ENCODE peak calls at places on chromosomes 1 and 21, in nine cellular contexts. One of them, this sample, is unnamed.

GRCh38 chr1:244239261-244239770 is 188.2 kb downstream of the ZBTB18 start:
- DNase-seq in CD4-positive, CD25-positive, alpha-beta regulatory T cell: no peak
- DNase-seq in hypothalamus: no peak
- DNase-seq in effector memory CD8-positive, alpha-beta T cell: no peak
- DNase-seq in tibial artery: no peak
- DNase-seq in NCI-H510A treated with DMSO at 0.1 percent for 48 hours: peak
- DNase-seq in iris pigment epithelial cell: peak
- DNase-seq in NCI-H2107: peak
- DNase-seq in HT1080: no peak
- DNase-seq in this sample: no peak

GRCh38 chr1:147892731-147893214 is 9.8 kb upstream of the GJA8 start:
- DNase-seq in effector memory CD8-positive, alpha-beta T cell: peak
- DNase-seq in CD4-positive, CD25-positive, alpha-beta regulatory T cell: peak
- DNase-seq in hypothalamus: no peak
- DNase-seq in NCI-H2107: peak
- DNase-seq in HT1080: peak
- DNase-seq in tibial artery: no peak
- DNase-seq in NCI-H510A treated with DMSO at 0.1 percent for 48 hours: peak
- DNase-seq in iris pigment epithelial cell: peak
- DNase-seq in this sample: peak

GRCh38 chr1:7300893-7301292 is 470.2 kb upstream of the VAMP3 start:
- DNase-seq in HT1080: peak
- DNase-seq in iris pigment epithelial cell: peak
- DNase-seq in effector memory CD8-positive, alpha-beta T cell: no peak
- DNase-seq in NCI-H510A treated with DMSO at 0.1 percent for 48 hours: no peak
- DNase-seq in NCI-H2107: no peak
- DNase-seq in tibial artery: no peak
- DNase-seq in CD4-positive, CD25-positive, alpha-beta regulatory T cell: no peak
- DNase-seq in hypothalamus: no peak
- DNase-seq in this sample: no peak

GRCh38 chr1:161200421-161200991 is 1.7 kb upstream of the ADAMTS4 start:
- DNase-seq in effector memory CD8-positive, alpha-beta T cell: no peak
- DNase-seq in tibial artery: no peak
- DNase-seq in hypothalamus: no peak
- DNase-seq in NCI-H510A treated with DMSO at 0.1 percent for 48 hours: no peak
- DNase-seq in HT1080: peak
- DNase-seq in iris pigment epithelial cell: no peak
- DNase-seq in CD4-positive, CD25-positive, alpha-beta regulatory T cell: no peak
- DNase-seq in NCI-H2107: no peak
- DNase-seq in this sample: peak

GRCh38 chr1:244180256-244180655 is 129.2 kb downstream of the ZBTB18 start:
- DNase-seq in tibial artery: no peak
- DNase-seq in effector memory CD8-positive, alpha-beta T cell: no peak
- DNase-seq in NCI-H510A treated with DMSO at 0.1 percent for 48 hours: no peak
- DNase-seq in CD4-positive, CD25-positive, alpha-beta regulatory T cell: no peak
- DNase-seq in iris pigment epithelial cell: peak
- DNase-seq in hypothalamus: no peak
- DNase-seq in HT1080: no peak
- DNase-seq in NCI-H2107: no peak
- DNase-seq in this sample: no peak

GRCh38 chr1:2121071-2121691 is 71.0 kb downstream of the PRKCZ start:
- DNase-seq in NCI-H2107: no peak
- DNase-seq in CD4-positive, CD25-positive, alpha-beta regulatory T cell: no peak
- DNase-seq in HT1080: no peak
- DNase-seq in hypothalamus: no peak
- DNase-seq in iris pigment epithelial cell: no peak
- DNase-seq in NCI-H510A treated with DMSO at 0.1 percent for 48 hours: no peak
- DNase-seq in effector memory CD8-positive, alpha-beta T cell: no peak
- DNase-seq in tibial artery: no peak
- DNase-seq in this sample: no peak

GRCh38 chr1:228405200-228405978 is 1.2 kb downstream of the TRIM11 start:
- DNase-seq in effector memory CD8-positive, alpha-beta T cell: no peak
- DNase-seq in HT1080: no peak
- DNase-seq in CD4-positive, CD25-positive, alpha-beta regulatory T cell: no peak
- DNase-seq in NCI-H2107: no peak
- DNase-seq in hypothalamus: no peak
- DNase-seq in iris pigment epithelial cell: peak
- DNase-seq in tibial artery: peak
- DNase-seq in NCI-H510A treated with DMSO at 0.1 percent for 48 hours: no peak
- DNase-seq in this sample: no peak

GRCh38 chr1:11736746-11737639 is 1.1 kb downstream of the AGTRAP start:
- DNase-seq in NCI-H2107: no peak
- DNase-seq in HT1080: peak
- DNase-seq in tibial artery: peak
- DNase-seq in CD4-positive, CD25-positive, alpha-beta regulatory T cell: no peak
- DNase-seq in hypothalamus: no peak
- DNase-seq in NCI-H510A treated with DMSO at 0.1 percent for 48 hours: peak
- DNase-seq in effector memory CD8-positive, alpha-beta T cell: no peak
- DNase-seq in iris pigment epithelial cell: peak
- DNase-seq in this sample: peak

GRCh38 chr1:182615468-182616129 is 11.4 kb upstream of the RGS16 start:
- DNase-seq in tibial artery: peak
- DNase-seq in HT1080: no peak
- DNase-seq in CD4-positive, CD25-positive, alpha-beta regulatory T cell: peak
- DNase-seq in iris pigment epithelial cell: peak
- DNase-seq in NCI-H510A treated with DMSO at 0.1 percent for 48 hours: peak
- DNase-seq in hypothalamus: no peak
- DNase-seq in effector memory CD8-positive, alpha-beta T cell: peak
- DNase-seq in NCI-H2107: peak
- DNase-seq in this sample: peak

GRCh38 chr1:54296666-54297065 is 96.7 kb downstream of the MRPL37 start:
- DNase-seq in NCI-H510A treated with DMSO at 0.1 percent for 48 hours: no peak
- DNase-seq in NCI-H2107: peak
- DNase-seq in effector memory CD8-positive, alpha-beta T cell: no peak
- DNase-seq in tibial artery: no peak
- DNase-seq in hypothalamus: no peak
- DNase-seq in iris pigment epithelial cell: no peak
- DNase-seq in HT1080: no peak
- DNase-seq in CD4-positive, CD25-positive, alpha-beta regulatory T cell: no peak
- DNase-seq in this sample: no peak

GRCh38 chr1:63968663-63969460 is 195.0 kb downstream of the ROR1 start:
- DNase-seq in NCI-H2107: no peak
- DNase-seq in NCI-H510A treated with DMSO at 0.1 percent for 48 hours: no peak
- DNase-seq in CD4-positive, CD25-positive, alpha-beta regulatory T cell: no peak
- DNase-seq in iris pigment epithelial cell: peak
- DNase-seq in effector memory CD8-positive, alpha-beta T cell: no peak
- DNase-seq in hypothalamus: no peak
- DNase-seq in tibial artery: peak
- DNase-seq in HT1080: no peak
- DNase-seq in this sample: no peak

GRCh38 chr1:196538473-196538872 is 69.8 kb downstream of the KCNT2 start:
- DNase-seq in iris pigment epithelial cell: no peak
- DNase-seq in effector memory CD8-positive, alpha-beta T cell: no peak
- DNase-seq in HT1080: peak
- DNase-seq in CD4-positive, CD25-positive, alpha-beta regulatory T cell: no peak
- DNase-seq in NCI-H2107: no peak
- DNase-seq in tibial artery: no peak
- DNase-seq in hypothalamus: no peak
- DNase-seq in NCI-H510A treated with DMSO at 0.1 percent for 48 hours: peak
- DNase-seq in this sample: peak

GRCh38 chr1:33007190-33008050 is 29.3 kb downstream of the AK2 start:
- DNase-seq in HT1080: peak
- DNase-seq in NCI-H510A treated with DMSO at 0.1 percent for 48 hours: peak
- DNase-seq in effector memory CD8-positive, alpha-beta T cell: no peak
- DNase-seq in NCI-H2107: peak
- DNase-seq in iris pigment epithelial cell: peak
- DNase-seq in CD4-positive, CD25-positive, alpha-beta regulatory T cell: no peak
- DNase-seq in tibial artery: peak
- DNase-seq in hypothalamus: no peak
- DNase-seq in this sample: peak

GRCh38 chr1:72003092-72003491 is 279.2 kb downstream of the NEGR1 start:
- DNase-seq in hypothalamus: no peak
- DNase-seq in iris pigment epithelial cell: no peak
- DNase-seq in NCI-H2107: no peak
- DNase-seq in effector memory CD8-positive, alpha-beta T cell: no peak
- DNase-seq in HT1080: no peak
- DNase-seq in tibial artery: no peak
- DNase-seq in CD4-positive, CD25-positive, alpha-beta regulatory T cell: no peak
- DNase-seq in NCI-H510A treated with DMSO at 0.1 percent for 48 hours: no peak
- DNase-seq in this sample: peak

GRCh38 chr21:14842641-14843040 is 222.2 kb downstream of the NRIP1 start:
- DNase-seq in effector memory CD8-positive, alpha-beta T cell: no peak
- DNase-seq in NCI-H2107: no peak
- DNase-seq in CD4-positive, CD25-positive, alpha-beta regulatory T cell: no peak
- DNase-seq in hypothalamus: no peak
- DNase-seq in iris pigment epithelial cell: no peak
- DNase-seq in HT1080: no peak
- DNase-seq in NCI-H510A treated with DMSO at 0.1 percent for 48 hours: no peak
- DNase-seq in tibial artery: no peak
- DNase-seq in this sample: no peak

GRCh38 chr21:31335957-31336738 is 7.9 kb downstream of the TIAM1 start:
- DNase-seq in CD4-positive, CD25-positive, alpha-beta regulatory T cell: no peak
- DNase-seq in tibial artery: no peak
- DNase-seq in HT1080: peak
- DNase-seq in effector memory CD8-positive, alpha-beta T cell: no peak
- DNase-seq in NCI-H510A treated with DMSO at 0.1 percent for 48 hours: no peak
- DNase-seq in hypothalamus: no peak
- DNase-seq in iris pigment epithelial cell: peak
- DNase-seq in NCI-H2107: no peak
- DNase-seq in this sample: no peak

GRCh38 chr1:150798509-150798908 is 9.6 kb downstream of the CTSK start:
- DNase-seq in NCI-H510A treated with DMSO at 0.1 percent for 48 hours: peak
- DNase-seq in effector memory CD8-positive, alpha-beta T cell: no peak
- DNase-seq in hypothalamus: no peak
- DNase-seq in tibial artery: no peak
- DNase-seq in NCI-H2107: peak
- DNase-seq in HT1080: no peak
- DNase-seq in iris pigment epithelial cell: peak
- DNase-seq in CD4-positive, CD25-positive, alpha-beta regulatory T cell: no peak
- DNase-seq in this sample: peak

GRCh38 chr21:45064091-45064490 is 10.3 kb upstream of the ADARB1 start:
- DNase-seq in effector memory CD8-positive, alpha-beta T cell: no peak
- DNase-seq in iris pigment epithelial cell: no peak
- DNase-seq in CD4-positive, CD25-positive, alpha-beta regulatory T cell: no peak
- DNase-seq in hypothalamus: no peak
- DNase-seq in NCI-H510A treated with DMSO at 0.1 percent for 48 hours: no peak
- DNase-seq in tibial artery: no peak
- DNase-seq in NCI-H2107: no peak
- DNase-seq in HT1080: no peak
- DNase-seq in this sample: no peak

GRCh38 chr1:20753589-20753988 is 21.1 kb upstream of the SH2D5 start:
- DNase-seq in NCI-H2107: no peak
- DNase-seq in hypothalamus: no peak
- DNase-seq in NCI-H510A treated with DMSO at 0.1 percent for 48 hours: no peak
- DNase-seq in effector memory CD8-positive, alpha-beta T cell: no peak
- DNase-seq in HT1080: peak
- DNase-seq in tibial artery: no peak
- DNase-seq in iris pigment epithelial cell: peak
- DNase-seq in CD4-positive, CD25-positive, alpha-beta regulatory T cell: no peak
- DNase-seq in this sample: no peak

GRCh38 chr1:200038987-200039848 is 11.7 kb downstream of the NR5A2 start:
- DNase-seq in NCI-H510A treated with DMSO at 0.1 percent for 48 hours: peak
- DNase-seq in NCI-H2107: no peak
- DNase-seq in hypothalamus: no peak
- DNase-seq in tibial artery: peak
- DNase-seq in iris pigment epithelial cell: peak
- DNase-seq in effector memory CD8-positive, alpha-beta T cell: no peak
- DNase-seq in CD4-positive, CD25-positive, alpha-beta regulatory T cell: no peak
- DNase-seq in HT1080: peak
- DNase-seq in this sample: peak

GRCh38 chr1:45305231-45305630 is 21.5 kb upstream of the HPDL start:
- DNase-seq in iris pigment epithelial cell: no peak
- DNase-seq in NCI-H510A treated with DMSO at 0.1 percent for 48 hours: no peak
- DNase-seq in HT1080: no peak
- DNase-seq in hypothalamus: no peak
- DNase-seq in effector memory CD8-positive, alpha-beta T cell: no peak
- DNase-seq in CD4-positive, CD25-positive, alpha-beta regulatory T cell: no peak
- DNase-seq in tibial artery: peak
- DNase-seq in NCI-H2107: no peak
- DNase-seq in this sample: no peak

GRCh38 chr1:17768651-17769241 is 13.6 kb downstream of the ACTL8 start:
- DNase-seq in NCI-H2107: no peak
- DNase-seq in tibial artery: no peak
- DNase-seq in hypothalamus: no peak
- DNase-seq in HT1080: peak
- DNase-seq in iris pigment epithelial cell: peak
- DNase-seq in effector memory CD8-positive, alpha-beta T cell: no peak
- DNase-seq in CD4-positive, CD25-positive, alpha-beta regulatory T cell: no peak
- DNase-seq in NCI-H510A treated with DMSO at 0.1 percent for 48 hours: no peak
- DNase-seq in this sample: no peak

GRCh38 chr1:89310976-89311375 is 38.3 kb upstream of the GBP5 start:
- DNase-seq in tibial artery: no peak
- DNase-seq in HT1080: no peak
- DNase-seq in hypothalamus: no peak
- DNase-seq in NCI-H510A treated with DMSO at 0.1 percent for 48 hours: no peak
- DNase-seq in NCI-H2107: no peak
- DNase-seq in iris pigment epithelial cell: peak
- DNase-seq in CD4-positive, CD25-positive, alpha-beta regulatory T cell: no peak
- DNase-seq in effector memory CD8-positive, alpha-beta T cell: no peak
- DNase-seq in this sample: no peak

GRCh38 chr1:194026422-194026821 is 840.0 kb upstream of the B3GALT2 start:
- DNase-seq in NCI-H2107: no peak
- DNase-seq in HT1080: no peak
- DNase-seq in CD4-positive, CD25-positive, alpha-beta regulatory T cell: no peak
- DNase-seq in iris pigment epithelial cell: no peak
- DNase-seq in effector memory CD8-positive, alpha-beta T cell: no peak
- DNase-seq in NCI-H510A treated with DMSO at 0.1 percent for 48 hours: no peak
- DNase-seq in tibial artery: no peak
- DNase-seq in hypothalamus: no peak
- DNase-seq in this sample: no peak

GRCh38 chr1:41360074-41361027 is 883 bp upstream of the FOXO6 start:
- DNase-seq in HT1080: no peak
- DNase-seq in tibial artery: peak
- DNase-seq in hypothalamus: no peak
- DNase-seq in iris pigment epithelial cell: no peak
- DNase-seq in CD4-positive, CD25-positive, alpha-beta regulatory T cell: no peak
- DNase-seq in NCI-H2107: no peak
- DNase-seq in effector memory CD8-positive, alpha-beta T cell: no peak
- DNase-seq in NCI-H510A treated with DMSO at 0.1 percent for 48 hours: peak
- DNase-seq in this sample: peak

GRCh38 chr1:230321741-230322420 is 104.3 kb downstream of the PGBD5 start:
- DNase-seq in HT1080: no peak
- DNase-seq in CD4-positive, CD25-positive, alpha-beta regulatory T cell: no peak
- DNase-seq in hypothalamus: no peak
- DNase-seq in NCI-H510A treated with DMSO at 0.1 percent for 48 hours: no peak
- DNase-seq in NCI-H2107: no peak
- DNase-seq in effector memory CD8-positive, alpha-beta T cell: no peak
- DNase-seq in tibial artery: no peak
- DNase-seq in iris pigment epithelial cell: no peak
- DNase-seq in this sample: no peak